ENCODE peak calls at places on chromosomes 6 and 20, in ten cellular contexts. One of them, this sample, is unnamed.
A peak's percentile ranks its signal among the peaks of the same experiment; 100 is the strongest.

GRCh38 chr6:164795091-164795490 is 514.3 kb downstream of the C6orf118 start:
- DNase-seq in tibial nerve: no peak
- DNase-seq in CD8-positive, alpha-beta T cell: no peak
- DNase-seq in aorta: no peak
- DNase-seq in neuronal stem cell: no peak
- DNase-seq in mesendoderm: no peak
- DNase-seq in mammary epithelial cell: no peak
- DNase-seq in colonic mucosa: no peak
- DNase-seq in brain microvascular endothelial cell: no peak
- DNase-seq in HCT116: no peak
- DNase-seq in this sample: no peak

GRCh38 chr20:19335916-19336315 is 123.5 kb downstream of the SLC24A3 start:
- DNase-seq in aorta: no peak
- DNase-seq in neuronal stem cell: no peak
- DNase-seq in tibial nerve: no peak
- DNase-seq in CD8-positive, alpha-beta T cell: no peak
- DNase-seq in colonic mucosa: no peak
- DNase-seq in mesendoderm: no peak
- DNase-seq in HCT116: no peak
- DNase-seq in brain microvascular endothelial cell: no peak
- DNase-seq in mammary epithelial cell: no peak
- DNase-seq in this sample: no peak

GRCh38 chr6:2447318-2447717 is 201.9 kb upstream of the GMDS start:
- DNase-seq in tibial nerve: no peak
- DNase-seq in mesendoderm: no peak
- DNase-seq in aorta: no peak
- DNase-seq in brain microvascular endothelial cell: no peak
- DNase-seq in CD8-positive, alpha-beta T cell: no peak
- DNase-seq in neuronal stem cell: no peak
- DNase-seq in colonic mucosa: peak; percentile 73
- DNase-seq in HCT116: no peak
- DNase-seq in mammary epithelial cell: no peak
- DNase-seq in this sample: no peak

GRCh38 chr6:98800866-98801265 is 33.5 kb upstream of the POU3F2 start:
- DNase-seq in neuronal stem cell: no peak
- DNase-seq in HCT116: no peak
- DNase-seq in colonic mucosa: no peak
- DNase-seq in aorta: no peak
- DNase-seq in CD8-positive, alpha-beta T cell: no peak
- DNase-seq in mammary epithelial cell: no peak
- DNase-seq in mesendoderm: no peak
- DNase-seq in tibial nerve: no peak
- DNase-seq in brain microvascular endothelial cell: no peak
- DNase-seq in this sample: no peak

GRCh38 chr20:59314872-59315500 is 14.6 kb downstream of the EDN3 start:
- DNase-seq in mammary epithelial cell: no peak
- DNase-seq in CD8-positive, alpha-beta T cell: no peak
- DNase-seq in brain microvascular endothelial cell: no peak
- DNase-seq in colonic mucosa: no peak
- DNase-seq in HCT116: no peak
- DNase-seq in aorta: no peak
- DNase-seq in neuronal stem cell: no peak
- DNase-seq in tibial nerve: no peak
- DNase-seq in mesendoderm: no peak
- DNase-seq in this sample: no peak

GRCh38 chr20:40326794-40327193 is 362.2 kb downstream of the MAFB start:
- DNase-seq in neuronal stem cell: no peak
- DNase-seq in CD8-positive, alpha-beta T cell: no peak
- DNase-seq in HCT116: no peak
- DNase-seq in aorta: no peak
- DNase-seq in tibial nerve: no peak
- DNase-seq in colonic mucosa: no peak
- DNase-seq in mesendoderm: no peak
- DNase-seq in mammary epithelial cell: no peak
- DNase-seq in brain microvascular endothelial cell: no peak
- DNase-seq in this sample: no peak

GRCh38 chr20:973785-974194 is 28.3 kb downstream of the RSPO4 start:
- DNase-seq in tibial nerve: no peak
- DNase-seq in aorta: no peak
- DNase-seq in mesendoderm: peak; percentile 84
- DNase-seq in neuronal stem cell: no peak
- DNase-seq in brain microvascular endothelial cell: peak; percentile 27
- DNase-seq in CD8-positive, alpha-beta T cell: no peak
- DNase-seq in colonic mucosa: peak; percentile 21
- DNase-seq in HCT116: peak; percentile 55
- DNase-seq in mammary epithelial cell: peak; percentile 30
- DNase-seq in this sample: no peak

GRCh38 chr6:103122766-103123601 is 1729.5 kb downstream of the GRIK2 start:
- DNase-seq in tibial nerve: no peak
- DNase-seq in neuronal stem cell: peak; percentile 72
- DNase-seq in CD8-positive, alpha-beta T cell: no peak
- DNase-seq in brain microvascular endothelial cell: peak; percentile 40
- DNase-seq in aorta: peak; percentile 61
- DNase-seq in mammary epithelial cell: peak; percentile 25
- DNase-seq in mesendoderm: peak; percentile 88
- DNase-seq in HCT116: peak; percentile 69
- DNase-seq in colonic mucosa: peak; percentile 39
- DNase-seq in this sample: no peak

GRCh38 chr20:6121504-6121903 is 1.3 kb downstream of the FERMT1 start:
- DNase-seq in aorta: no peak
- DNase-seq in colonic mucosa: no peak
- DNase-seq in tibial nerve: no peak
- DNase-seq in HCT116: no peak
- DNase-seq in CD8-positive, alpha-beta T cell: no peak
- DNase-seq in mesendoderm: no peak
- DNase-seq in brain microvascular endothelial cell: no peak
- DNase-seq in neuronal stem cell: no peak
- DNase-seq in mammary epithelial cell: no peak
- DNase-seq in this sample: no peak

GRCh38 chr6:88840806-88841539 is 122.4 kb downstream of the RNGTT start:
- DNase-seq in mammary epithelial cell: no peak
- DNase-seq in colonic mucosa: no peak
- DNase-seq in brain microvascular endothelial cell: no peak
- DNase-seq in CD8-positive, alpha-beta T cell: no peak
- DNase-seq in tibial nerve: no peak
- DNase-seq in HCT116: no peak
- DNase-seq in aorta: no peak
- DNase-seq in mesendoderm: no peak
- DNase-seq in neuronal stem cell: no peak
- DNase-seq in this sample: no peak

GRCh38 chr20:59825944-59826759 is 107.3 kb downstream of the SYCP2 start:
- DNase-seq in aorta: peak; percentile 47
- DNase-seq in CD8-positive, alpha-beta T cell: no peak
- DNase-seq in mesendoderm: no peak
- DNase-seq in neuronal stem cell: no peak
- DNase-seq in tibial nerve: no peak
- DNase-seq in mammary epithelial cell: peak; percentile 80
- DNase-seq in brain microvascular endothelial cell: no peak
- DNase-seq in colonic mucosa: peak; percentile 77
- DNase-seq in HCT116: no peak
- DNase-seq in this sample: no peak

GRCh38 chr6:77397561-77397960 is 65.7 kb downstream of the HTR1B start:
- DNase-seq in mesendoderm: no peak
- DNase-seq in brain microvascular endothelial cell: no peak
- DNase-seq in colonic mucosa: no peak
- DNase-seq in mammary epithelial cell: peak; percentile 11
- DNase-seq in HCT116: no peak
- DNase-seq in tibial nerve: no peak
- DNase-seq in aorta: no peak
- DNase-seq in neuronal stem cell: no peak
- DNase-seq in CD8-positive, alpha-beta T cell: no peak
- DNase-seq in this sample: no peak

GRCh38 chr6:166167258-166167731 is 356 bp downstream of the TBXT start:
- DNase-seq in mammary epithelial cell: no peak
- DNase-seq in tibial nerve: no peak
- DNase-seq in aorta: no peak
- DNase-seq in HCT116: no peak
- DNase-seq in neuronal stem cell: no peak
- DNase-seq in CD8-positive, alpha-beta T cell: no peak
- DNase-seq in brain microvascular endothelial cell: no peak
- DNase-seq in colonic mucosa: no peak
- DNase-seq in mesendoderm: peak; percentile 65
- DNase-seq in this sample: no peak

GRCh38 chr6:38509713-38510112 is 130.0 kb downstream of the BTBD9 start:
- DNase-seq in mammary epithelial cell: peak; percentile 55
- DNase-seq in CD8-positive, alpha-beta T cell: no peak
- DNase-seq in neuronal stem cell: no peak
- DNase-seq in colonic mucosa: no peak
- DNase-seq in HCT116: peak; percentile 59
- DNase-seq in brain microvascular endothelial cell: peak; percentile 74
- DNase-seq in aorta: no peak
- DNase-seq in tibial nerve: no peak
- DNase-seq in mesendoderm: peak; percentile 63
- DNase-seq in this sample: no peak

DNA sequence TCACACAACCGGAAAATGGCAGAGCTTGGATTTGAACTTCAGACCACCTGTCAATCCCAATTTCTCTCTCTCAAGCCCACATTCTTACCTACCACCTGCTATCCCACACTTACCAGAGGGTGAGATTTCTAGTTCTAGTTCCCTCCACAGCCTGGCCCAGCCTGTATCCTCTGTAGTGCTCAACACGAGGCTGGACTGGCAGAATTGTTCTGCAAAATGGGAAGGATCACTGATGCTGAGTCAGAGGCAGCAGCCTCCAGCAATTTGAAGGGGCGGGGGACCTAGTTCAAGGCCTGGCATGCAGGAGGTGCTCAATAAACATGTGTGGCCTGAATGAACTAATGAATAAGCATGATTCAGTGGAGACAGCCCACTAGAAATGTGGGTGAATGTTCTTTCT is 53.6 kb upstream of the TTPAL start:
- DNase-seq in mesendoderm: no peak
- DNase-seq in mammary epithelial cell: peak; percentile 89
- DNase-seq in brain microvascular endothelial cell: peak; percentile 12
- DNase-seq in aorta: peak; percentile 40
- DNase-seq in neuronal stem cell: no peak
- DNase-seq in CD8-positive, alpha-beta T cell: no peak
- DNase-seq in colonic mucosa: no peak
- DNase-seq in tibial nerve: no peak
- DNase-seq in HCT116: no peak
- DNase-seq in this sample: no peak
- H3K27me3 ChIP-seq in mesendoderm: no peaks in the 10 kb centered on the region
- H3K27me3 ChIP-seq in mammary epithelial cell: no peaks in the 10 kb centered on the region
- H3K27me3 ChIP-seq in brain microvascular endothelial cell: no peaks in the 10 kb centered on the region
- H3K27me3 ChIP-seq in aorta: no peaks in the 10 kb centered on the region
- H3K27me3 ChIP-seq in neuronal stem cell: no peaks in the 10 kb centered on the region
- H3K27me3 ChIP-seq in CD8-positive, alpha-beta T cell: no peaks in the 10 kb centered on the region
- H3K27me3 ChIP-seq in colonic mucosa: no peaks in the 10 kb centered on the region
- H3K27me3 ChIP-seq in tibial nerve: no peaks in the 10 kb centered on the region
- H3K27me3 ChIP-seq in HCT116: no peaks in the 10 kb centered on the region
- H3K27me3 ChIP-seq in this sample: no peaks in the 10 kb centered on the region

GRCh38 chr6:143538374-143538773 is 26.9 kb upstream of the FUCA2 start:
- DNase-seq in brain microvascular endothelial cell: no peak
- DNase-seq in mammary epithelial cell: no peak
- DNase-seq in neuronal stem cell: no peak
- DNase-seq in CD8-positive, alpha-beta T cell: no peak
- DNase-seq in HCT116: no peak
- DNase-seq in colonic mucosa: no peak
- DNase-seq in tibial nerve: no peak
- DNase-seq in mesendoderm: no peak
- DNase-seq in aorta: no peak
- DNase-seq in this sample: no peak
- H3K4me3 ChIP-seq in brain microvascular endothelial cell: no peak overlapping the region
- H3K4me3 ChIP-seq in mammary epithelial cell: no peak overlapping the region
- H3K4me3 ChIP-seq in neuronal stem cell: no peak overlapping the region
- H3K4me3 ChIP-seq in CD8-positive, alpha-beta T cell: no peak overlapping the region
- H3K4me3 ChIP-seq in HCT116: no peak overlapping the region
- H3K4me3 ChIP-seq in colonic mucosa: no peak overlapping the region
- H3K4me3 ChIP-seq in tibial nerve: no peak overlapping the region
- H3K4me3 ChIP-seq in mesendoderm: no peak overlapping the region
- H3K4me3 ChIP-seq in aorta: no peak overlapping the region
- H3K4me3 ChIP-seq in this sample: no peak overlapping the region

GRCh38 chr6:159170999-159171712 is 2.0 kb downstream of the FNDC1 start:
- DNase-seq in mesendoderm: no peak
- DNase-seq in mammary epithelial cell: peak; percentile 14
- DNase-seq in HCT116: no peak
- DNase-seq in brain microvascular endothelial cell: peak; percentile 84
- DNase-seq in tibial nerve: no peak
- DNase-seq in CD8-positive, alpha-beta T cell: no peak
- DNase-seq in aorta: peak; percentile 81
- DNase-seq in neuronal stem cell: no peak
- DNase-seq in colonic mucosa: no peak
- DNase-seq in this sample: no peak

GRCh38 chr6:159169557-159170332 is 545 bp downstream of the FNDC1 start:
- DNase-seq in brain microvascular endothelial cell: peak; percentile 39
- DNase-seq in colonic mucosa: peak; percentile 21
- DNase-seq in tibial nerve: no peak
- DNase-seq in aorta: peak; percentile 85
- DNase-seq in mammary epithelial cell: peak; percentile 26
- DNase-seq in neuronal stem cell: peak; percentile 40
- DNase-seq in CD8-positive, alpha-beta T cell: no peak
- DNase-seq in HCT116: no peak
- DNase-seq in mesendoderm: peak; percentile 90
- DNase-seq in this sample: no peak

GRCh38 chr6:159168536-159169192 is 536 bp upstream of the FNDC1 start:
- DNase-seq in tibial nerve: no peak
- DNase-seq in neuronal stem cell: peak; percentile 64
- DNase-seq in mammary epithelial cell: no peak
- DNase-seq in aorta: peak; percentile 86
- DNase-seq in CD8-positive, alpha-beta T cell: no peak
- DNase-seq in HCT116: no peak
- DNase-seq in brain microvascular endothelial cell: peak; percentile 23
- DNase-seq in mesendoderm: peak; percentile 87
- DNase-seq in colonic mucosa: peak; percentile 19
- DNase-seq in this sample: no peak

GRCh38 chr6:159170333-159170672 is 1.1 kb downstream of the FNDC1 start:
- DNase-seq in CD8-positive, alpha-beta T cell: no peak
- DNase-seq in mammary epithelial cell: no peak
- DNase-seq in HCT116: no peak
- DNase-seq in brain microvascular endothelial cell: no peak
- DNase-seq in neuronal stem cell: peak; percentile 29
- DNase-seq in colonic mucosa: no peak
- DNase-seq in aorta: no peak
- DNase-seq in tibial nerve: no peak
- DNase-seq in mesendoderm: no peak
- DNase-seq in this sample: no peak

DNA sequence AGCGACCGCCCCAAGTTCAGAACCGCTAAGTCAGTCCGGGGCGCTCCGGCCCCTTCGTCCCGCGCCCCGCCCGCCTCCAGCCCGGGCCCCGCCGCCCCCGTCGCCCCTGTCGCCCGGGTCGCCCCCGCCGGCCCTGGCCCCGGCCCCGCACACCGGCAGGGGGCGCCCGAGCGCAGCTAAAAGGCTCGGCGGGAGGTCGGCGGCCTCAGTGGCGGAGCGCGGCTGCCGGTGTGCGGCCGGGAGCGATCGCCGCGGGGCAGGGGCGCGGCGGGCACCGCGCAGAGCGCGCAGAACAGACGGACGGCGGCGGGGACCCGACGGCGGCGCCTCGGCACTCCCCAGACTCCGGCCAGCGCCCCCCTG is at the start of gene FNDC1:
- DNase-seq in colonic mucosa: peak; percentile 37
- DNase-seq in tibial nerve: no peak
- DNase-seq in neuronal stem cell: peak; percentile 66
- DNase-seq in CD8-positive, alpha-beta T cell: no peak
- DNase-seq in brain microvascular endothelial cell: no peak
- DNase-seq in mesendoderm: peak; percentile 51
- DNase-seq in HCT116: no peak
- DNase-seq in mammary epithelial cell: no peak
- DNase-seq in aorta: peak; percentile 85
- DNase-seq in this sample: no peak
- H3K27me3 ChIP-seq in colonic mucosa: peaks cover 46% of the 10 kb centered on the region
- H3K27me3 ChIP-seq in tibial nerve: no peaks in the 10 kb centered on the region
- H3K27me3 ChIP-seq in neuronal stem cell: peaks cover 11% of the 10 kb centered on the region
- H3K27me3 ChIP-seq in CD8-positive, alpha-beta T cell: peaks cover 11% of the 10 kb centered on the region
- H3K27me3 ChIP-seq in brain microvascular endothelial cell: peaks cover 13% of the 10 kb centered on the region
- H3K27me3 ChIP-seq in mesendoderm: peaks cover 13% of the 10 kb centered on the region
- H3K27me3 ChIP-seq in HCT116: peaks cover 23% of the 10 kb centered on the region
- H3K27me3 ChIP-seq in mammary epithelial cell: peaks cover 27% of the 10 kb centered on the region
- H3K27me3 ChIP-seq in aorta: no peaks in the 10 kb centered on the region
- H3K27me3 ChIP-seq in this sample: peaks cover 12% of the 10 kb centered on the region

GRCh38 chr6:26363882-26364825 is 844 bp upstream of the BTN3A2 start:
- DNase-seq in tibial nerve: no peak
- DNase-seq in neuronal stem cell: no peak
- DNase-seq in colonic mucosa: no peak
- DNase-seq in aorta: no peak
- DNase-seq in CD8-positive, alpha-beta T cell: peak; percentile 64
- DNase-seq in mammary epithelial cell: no peak
- DNase-seq in brain microvascular endothelial cell: peak; percentile 24
- DNase-seq in HCT116: no peak
- DNase-seq in mesendoderm: no peak
- DNase-seq in this sample: no peak
- H3K4me3 ChIP-seq in tibial nerve: peak overlapping the region; percentile 58
- H3K4me3 ChIP-seq in neuronal stem cell: no peak overlapping the region
- H3K4me3 ChIP-seq in colonic mucosa: peak overlapping the region; percentile 50
- H3K4me3 ChIP-seq in aorta: peak overlapping the region; percentile 90
- H3K4me3 ChIP-seq in CD8-positive, alpha-beta T cell: peak overlapping the region; percentile 92
- H3K4me3 ChIP-seq in mammary epithelial cell: peak overlapping the region; percentile 39
- H3K4me3 ChIP-seq in brain microvascular endothelial cell: peak overlapping the region; percentile 77
- H3K4me3 ChIP-seq in HCT116: peak overlapping the region; percentile 55
- H3K4me3 ChIP-seq in mesendoderm: no peak overlapping the region
- H3K4me3 ChIP-seq in this sample: peak overlapping the region; percentile 64

This sample was measured in dorsolateral prefrontal cortex.